ENCODE peak calls at places on chromosomes 5 and 9, in four cellular contexts. One of them, this sample, is unnamed.

GRCh38 chr5:35651002-35651756 is 33.5 kb downstream of the SPEF2 start:
- DNase-seq in endodermal cell: peak; percentile 82
- DNase-seq in mammary epithelial cell: peak; percentile 33
- DNase-seq in heart right ventricle: no peak
- DNase-seq in this sample: no peak

GRCh38 chr5:121152411-121152810 is 688.3 kb downstream of the PRR16 start:
- DNase-seq in endodermal cell: no peak
- DNase-seq in mammary epithelial cell: no peak
- DNase-seq in heart right ventricle: no peak
- DNase-seq in this sample: no peak

GRCh38 chr5:14569948-14570691 is 11.5 kb upstream of the OTULINL start:
- DNase-seq in endodermal cell: no peak
- DNase-seq in mammary epithelial cell: no peak
- DNase-seq in heart right ventricle: no peak
- DNase-seq in this sample: no peak

GRCh38 chr9:116432051-116432450 is 255.1 kb upstream of the TRIM32 start:
- DNase-seq in endodermal cell: no peak
- DNase-seq in mammary epithelial cell: no peak
- DNase-seq in heart right ventricle: no peak
- DNase-seq in this sample: no peak

GRCh38 chr9:70519912-70520724 is 105.7 kb upstream of the KLF9 start:
- DNase-seq in endodermal cell: no peak
- DNase-seq in mammary epithelial cell: no peak
- DNase-seq in heart right ventricle: no peak
- DNase-seq in this sample: no peak

GRCh38 chr9:79660615-79661014 is 88.8 kb downstream of the TLE4 start:
- DNase-seq in endodermal cell: no peak
- DNase-seq in mammary epithelial cell: no peak
- DNase-seq in heart right ventricle: no peak
- DNase-seq in this sample: no peak

GRCh38 chr9:14051459-14051858 is 262.5 kb downstream of the NFIB start:
- DNase-seq in endodermal cell: no peak
- DNase-seq in mammary epithelial cell: peak; percentile 6
- DNase-seq in heart right ventricle: no peak
- DNase-seq in this sample: no peak

GRCh38 chr9:89687216-89687615 is 82.4 kb downstream of the GADD45G start:
- DNase-seq in endodermal cell: no peak
- DNase-seq in mammary epithelial cell: no peak
- DNase-seq in heart right ventricle: no peak
- DNase-seq in this sample: no peak

GRCh38 chr9:90906316-90907055 is 104.9 kb downstream of the SYK start:
- DNase-seq in endodermal cell: peak; percentile 29
- DNase-seq in mammary epithelial cell: no peak
- DNase-seq in heart right ventricle: no peak
- DNase-seq in this sample: no peak

GRCh38 chr9:36928210-36928609 is 105.9 kb downstream of the PAX5 start:
- DNase-seq in endodermal cell: no peak
- DNase-seq in mammary epithelial cell: no peak
- DNase-seq in heart right ventricle: no peak
- DNase-seq in this sample: no peak

GRCh38 chr5:111756701-111757581 is at the start of gene NREP:
- DNase-seq in endodermal cell: peak; percentile 92
- DNase-seq in mammary epithelial cell: peak; percentile 93
- DNase-seq in heart right ventricle: peak; percentile 91
- DNase-seq in this sample: peak; percentile 94

GRCh38 chr5:126595486-126596083 is 566 bp upstream of the ALDH7A1 start:
- DNase-seq in endodermal cell: no peak
- DNase-seq in mammary epithelial cell: no peak
- DNase-seq in heart right ventricle: no peak
- DNase-seq in this sample: no peak

GRCh38 chr9:135137398-135137832 is 49.9 kb downstream of the OLFM1 start:
- DNase-seq in endodermal cell: peak; percentile 83
- DNase-seq in mammary epithelial cell: no peak
- DNase-seq in heart right ventricle: no peak
- DNase-seq in this sample: no peak

GRCh38 chr5:34919077-34919476 is 3.6 kb downstream of the BRIX1 start:
- DNase-seq in endodermal cell: no peak
- DNase-seq in mammary epithelial cell: no peak
- DNase-seq in heart right ventricle: no peak
- DNase-seq in this sample: no peak

GRCh38 chr9:2260401-2261306 is 245.5 kb downstream of the SMARCA2 start:
- DNase-seq in endodermal cell: no peak
- DNase-seq in mammary epithelial cell: peak; percentile 74
- DNase-seq in heart right ventricle: no peak
- DNase-seq in this sample: no peak

GRCh38 chr9:124248992-124249391 is 8.8 kb upstream of the NEK6 start:
- DNase-seq in endodermal cell: no peak
- DNase-seq in mammary epithelial cell: no peak
- DNase-seq in heart right ventricle: no peak
- DNase-seq in this sample: no peak

GRCh38 chr5:141875795-141876627 is 2.2 kb downstream of the PCDH1 start:
- DNase-seq in endodermal cell: peak; percentile 86
- DNase-seq in mammary epithelial cell: peak; percentile 64
- DNase-seq in heart right ventricle: peak; percentile 39
- DNase-seq in this sample: peak; percentile 84

GRCh38 chr5:78287833-78288232 is 6.7 kb downstream of the AP3B1 start:
- DNase-seq in endodermal cell: no peak
- DNase-seq in mammary epithelial cell: peak; percentile 60
- DNase-seq in heart right ventricle: no peak
- DNase-seq in this sample: no peak

GRCh38 chr5:36441215-36441614 is 139.5 kb upstream of the RANBP3L start:
- DNase-seq in endodermal cell: no peak
- DNase-seq in mammary epithelial cell: no peak
- DNase-seq in heart right ventricle: no peak
- DNase-seq in this sample: no peak

GRCh38 chr5:175247146-175247545 is 196.8 kb downstream of the DRD1 start:
- DNase-seq in endodermal cell: no peak
- DNase-seq in mammary epithelial cell: no peak
- DNase-seq in heart right ventricle: no peak
- DNase-seq in this sample: no peak

GRCh38 chr9:26142201-26142600 is 464.0 kb upstream of the TUSC1 start:
- DNase-seq in endodermal cell: no peak
- DNase-seq in mammary epithelial cell: no peak
- DNase-seq in heart right ventricle: no peak
- DNase-seq in this sample: no peak

GRCh38 chr5:115461093-115461492 is 83.5 kb downstream of the FEM1C start:
- DNase-seq in endodermal cell: no peak
- DNase-seq in mammary epithelial cell: no peak
- DNase-seq in heart right ventricle: no peak
- DNase-seq in this sample: no peak
- TF ChIP-seq CTCF in endodermal cell: no peak
- TF ChIP-seq CTCF in mammary epithelial cell: no peak
- TF ChIP-seq CTCF in heart right ventricle: no peak
- TF ChIP-seq CTCF in this sample: no peak

GRCh38 chr9:107778666-107779065 is 289.1 kb upstream of the KLF4 start:
- DNase-seq in endodermal cell: no peak
- DNase-seq in mammary epithelial cell: no peak
- DNase-seq in heart right ventricle: no peak
- DNase-seq in this sample: no peak
- H3K4me1 ChIP-seq in endodermal cell: no peaks in the 10 kb centered on the region
- H3K4me1 ChIP-seq in mammary epithelial cell: no peaks in the 10 kb centered on the region
- H3K4me1 ChIP-seq in heart right ventricle: no peaks in the 10 kb centered on the region
- H3K4me1 ChIP-seq in this sample: no peaks in the 10 kb centered on the region

DNA sequence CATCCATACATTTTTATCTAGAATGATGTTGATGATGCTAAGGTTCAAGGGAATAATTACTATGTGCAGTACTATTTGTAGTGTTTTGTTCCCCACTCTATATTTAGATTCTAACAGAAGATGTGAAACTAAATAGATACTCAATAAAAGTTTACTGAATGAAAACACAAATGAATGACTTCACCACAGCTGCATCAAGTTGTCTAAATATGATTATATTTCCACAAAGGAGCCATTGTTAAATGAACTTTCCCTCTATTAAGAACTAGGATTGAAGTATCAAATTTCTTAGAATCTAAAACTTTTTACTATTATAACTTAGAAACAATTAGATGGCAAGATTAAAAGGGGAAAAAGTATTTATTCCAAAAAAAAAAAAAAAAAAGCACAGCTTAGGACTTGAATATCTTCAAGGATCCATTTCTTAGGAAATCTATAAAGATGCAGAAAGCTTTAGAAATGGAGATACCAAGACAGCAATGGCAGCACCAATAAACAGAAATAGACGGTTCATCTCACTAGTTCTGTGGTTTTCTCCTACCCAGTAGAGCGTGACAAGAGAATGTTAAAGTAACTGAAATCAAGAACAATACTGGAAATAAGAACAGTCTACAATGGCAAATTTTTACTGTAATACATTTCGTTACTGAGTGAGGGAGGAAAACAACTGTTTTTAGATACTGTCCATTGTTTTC is 347.6 kb downstream of the EBF1 start:
- DNase-seq in endodermal cell: no peak
- DNase-seq in mammary epithelial cell: no peak
- DNase-seq in heart right ventricle: no peak
- DNase-seq in this sample: no peak
- H3K4me3 ChIP-seq in endodermal cell: no peak overlapping the region
- H3K4me3 ChIP-seq in mammary epithelial cell: no peak overlapping the region
- H3K4me3 ChIP-seq in heart right ventricle: no peak overlapping the region
- H3K4me3 ChIP-seq in this sample: no peak overlapping the region

GRCh38 chr5:176810687-176811501 is 535 bp downstream of the UNC5A start:
- DNase-seq in endodermal cell: no peak
- DNase-seq in mammary epithelial cell: peak; percentile 26
- DNase-seq in heart right ventricle: no peak
- DNase-seq in this sample: no peak
- TF ChIP-seq CTCF in endodermal cell: no peak
- TF ChIP-seq CTCF in mammary epithelial cell: no peak
- TF ChIP-seq CTCF in heart right ventricle: no peak
- TF ChIP-seq CTCF in this sample: no peak

GRCh38 chr5:139787257-139787567 is 8.4 kb upstream of the PSD2 start:
- DNase-seq in endodermal cell: no peak
- DNase-seq in mammary epithelial cell: no peak
- DNase-seq in heart right ventricle: no peak
- DNase-seq in this sample: no peak

GRCh38 chr5:139788294-139788875 is 7.2 kb upstream of the PSD2 start:
- DNase-seq in endodermal cell: peak; percentile 72
- DNase-seq in mammary epithelial cell: no peak
- DNase-seq in heart right ventricle: peak; percentile 30
- DNase-seq in this sample: no peak

GRCh38 chr5:139783436-139783955 is 12.1 kb upstream of the PSD2 start:
- DNase-seq in endodermal cell: no peak
- DNase-seq in mammary epithelial cell: no peak
- DNase-seq in heart right ventricle: no peak
- DNase-seq in this sample: no peak

GRCh38 chr5:139787568-139788293 is 7.9 kb upstream of the PSD2 start:
- DNase-seq in endodermal cell: peak; percentile 97
- DNase-seq in mammary epithelial cell: peak; percentile 69
- DNase-seq in heart right ventricle: peak; percentile 92
- DNase-seq in this sample: peak; percentile 91

DNA sequence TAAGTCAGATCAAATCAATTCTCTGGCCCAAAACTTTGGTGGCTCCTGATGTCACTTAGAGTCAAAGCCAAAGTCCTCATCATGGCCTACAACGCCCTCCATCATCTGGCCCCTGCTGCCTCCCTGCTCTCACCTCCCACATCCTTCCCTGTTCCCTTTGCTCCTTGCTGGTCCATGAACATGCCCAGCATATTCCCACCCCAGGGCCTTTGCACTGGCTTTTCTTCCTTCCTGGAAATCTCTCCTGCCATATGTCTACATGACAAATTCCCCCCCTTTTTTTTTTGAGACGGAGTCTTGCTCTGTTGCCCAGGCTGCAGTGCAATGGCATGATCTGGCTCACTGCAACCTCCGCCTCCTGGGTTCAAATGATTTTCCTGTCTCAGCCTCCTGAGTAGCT is 11.1 kb upstream of the PSD2 start:
- DNase-seq in endodermal cell: no peak
- DNase-seq in mammary epithelial cell: no peak
- DNase-seq in heart right ventricle: no peak
- DNase-seq in this sample: no peak
- H3K4me1 ChIP-seq in endodermal cell: no peaks in the 10 kb centered on the region
- H3K4me1 ChIP-seq in mammary epithelial cell: peaks cover 8% of the 10 kb centered on the region
- H3K4me1 ChIP-seq in heart right ventricle: no peaks in the 10 kb centered on the region
- H3K4me1 ChIP-seq in this sample: peaks cover 4% of the 10 kb centered on the region

GRCh38 chr5:82153082-82153481 is 125.1 kb downstream of the RPS23 start:
- DNase-seq in endodermal cell: no peak
- DNase-seq in mammary epithelial cell: no peak
- DNase-seq in heart right ventricle: no peak
- DNase-seq in this sample: no peak
- H3K4me3 ChIP-seq in endodermal cell: no peak overlapping the region
- H3K4me3 ChIP-seq in mammary epithelial cell: no peak overlapping the region
- H3K4me3 ChIP-seq in heart right ventricle: no peak overlapping the region
- H3K4me3 ChIP-seq in this sample: no peak overlapping the region

This sample was measured in upper lobe of right lung.